ENCODE peak calls at places on chromosome 15, in nine cellular contexts. L is adrenal gland, U is heart left ventricle, E is esophagus squamous epithelium, R is uterus, Z is Peyer's patch, Y is stomach, S is breast epithelium, G is ovary. X is an unnamed sample.

GRCh38 chr15:82540984-82541431 is 751 bp upstream of the RPS17 start:
- DNase-seq in L (no peak), U (no peak), E (no peak), R (peak), Z (no peak), Y (no peak), S (no peak), G (peak), X (peak)

GRCh38 chr15:80068578-80068977 is 9.1 kb downstream of the ZFAND6 start:
- DNase-seq in L (no peak), U (no peak), E (no peak), R (no peak), Z (no peak), Y (no peak), S (no peak), G (no peak), X (no peak)

GRCh38 chr15:86125775-86126174 is 46.1 kb downstream of the AGBL1 start:
- DNase-seq in L (no peak), U (no peak), E (no peak), R (no peak), Z (no peak), Y (no peak), S (no peak), G (no peak), X (no peak)

GRCh38 chr15:73273181-73274002 is 95.4 kb downstream of the HCN4 start:
- DNase-seq in L (peak), U (peak), E (no peak), R (peak), Z (peak), Y (peak), S (no peak), G (peak), X (peak)

GRCh38 chr15:85091990-85092389 is 110.3 kb downstream of the PDE8A start:
- DNase-seq in L (no peak), U (no peak), E (no peak), R (no peak), Z (no peak), Y (no peak), S (no peak), G (no peak), X (no peak)

GRCh38 chr15:49674370-49674769 is 53.5 kb downstream of the DTWD1 start:
- DNase-seq in L (no peak), U (no peak), E (no peak), R (no peak), Z (no peak), Y (no peak), S (no peak), G (no peak), X (no peak)

GRCh38 chr15:66827698-66828055 is 125.6 kb downstream of the SMAD6 start:
- DNase-seq in L (no peak), U (no peak), E (no peak), R (no peak), Z (no peak), Y (no peak), S (peak), G (no peak), X (no peak)

GRCh38 chr15:59143281-59143680 is 38.3 kb downstream of the CCNB2 start:
- DNase-seq in L (no peak), U (no peak), E (no peak), R (no peak), Z (no peak), Y (no peak), S (no peak), G (no peak), X (no peak)

GRCh38 chr15:94844533-94845390 is 613.4 kb downstream of the MCTP2 start:
- DNase-seq in L (peak), U (peak), E (no peak), R (peak), Z (peak), Y (peak), S (no peak), G (peak), X (peak)

GRCh38 chr15:80003171-80003570 is 32.2 kb upstream of the BCL2A1 start:
- DNase-seq in L (no peak), U (no peak), E (no peak), R (no peak), Z (peak), Y (no peak), S (no peak), G (no peak), X (no peak)

GRCh38 chr15:77393471-77393840 is 26.4 kb downstream of the PEAK1 start:
- DNase-seq in L (no peak), U (no peak), E (no peak), R (no peak), Z (no peak), Y (no peak), S (no peak), G (no peak), X (no peak)

GRCh38 chr15:62757535-62757934 is 285.0 kb upstream of the TPM1 start:
- DNase-seq in L (no peak), U (no peak), E (no peak), R (no peak), Z (no peak), Y (no peak), S (no peak), G (no peak), X (no peak)

GRCh38 chr15:89139613-89140499 is 51.6 kb downstream of the ABHD2 start:
- DNase-seq in L (no peak), U (peak), E (no peak), R (no peak), Z (no peak), Y (no peak), S (no peak), G (no peak), X (peak)

GRCh38 chr15:47753591-47753990 is 36.3 kb downstream of the SEMA6D start:
- DNase-seq in L (no peak), U (no peak), E (no peak), R (no peak), Z (no peak), Y (no peak), S (no peak), G (no peak), X (no peak)

DNA sequence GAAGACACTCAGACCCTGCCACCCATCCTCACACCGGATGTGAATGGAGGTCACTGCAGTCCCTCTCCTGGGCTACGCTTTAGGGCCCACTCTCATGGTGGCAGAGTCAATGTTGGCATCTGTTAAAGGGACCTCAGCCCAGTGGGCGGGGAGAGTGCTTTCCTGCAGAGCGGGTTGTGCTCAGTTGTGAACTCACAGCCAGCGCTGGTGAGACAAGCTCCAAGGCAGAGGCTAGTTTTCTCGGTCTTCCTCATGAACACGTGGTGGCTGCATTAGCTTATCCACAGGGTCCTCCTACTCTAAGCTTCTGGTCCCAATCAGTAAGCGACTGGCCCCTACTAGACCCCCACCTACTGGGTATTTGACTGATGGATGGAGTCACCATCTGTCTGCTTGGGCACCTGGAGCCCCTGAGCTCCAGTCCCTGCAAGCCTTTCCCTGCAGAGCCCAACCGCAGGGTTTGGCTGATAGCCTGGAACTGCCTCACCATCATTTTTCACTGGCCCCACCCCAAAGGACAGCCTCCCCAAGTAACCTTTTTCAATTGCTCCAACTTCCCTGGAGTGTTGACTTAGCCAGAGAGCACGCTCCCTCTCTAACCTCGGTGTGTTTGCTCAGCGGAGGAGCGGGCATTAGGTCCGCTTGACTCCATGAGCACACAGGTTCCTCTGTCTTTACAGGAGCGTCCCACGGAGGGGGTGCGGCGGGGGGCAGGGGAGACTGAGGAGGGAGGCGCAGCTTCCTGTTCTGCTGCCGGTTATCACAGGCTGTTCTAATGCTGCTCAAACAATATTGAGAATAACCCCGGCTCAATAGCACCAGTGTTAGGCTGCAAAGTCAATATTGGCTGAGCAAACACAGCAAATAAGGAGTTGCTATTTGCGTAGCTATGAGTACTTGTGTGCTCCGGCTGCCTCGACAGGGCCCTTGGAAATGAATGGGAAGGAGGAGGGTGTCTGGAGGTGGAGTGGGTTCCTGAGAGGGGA is 141.7 kb downstream of the RPLP1 start:
- DNase-seq in L (peak), U (peak), E (no peak), R (peak), Z (peak), Y (peak), S (peak), G (peak), X (peak)
- TF ChIP-seq POLR2A in L (no peak), U (no peak), E (no peak), R (no peak), Z (no peak), Y (no peak), S (no peak), G (no peak), X (no peak)

DNA sequence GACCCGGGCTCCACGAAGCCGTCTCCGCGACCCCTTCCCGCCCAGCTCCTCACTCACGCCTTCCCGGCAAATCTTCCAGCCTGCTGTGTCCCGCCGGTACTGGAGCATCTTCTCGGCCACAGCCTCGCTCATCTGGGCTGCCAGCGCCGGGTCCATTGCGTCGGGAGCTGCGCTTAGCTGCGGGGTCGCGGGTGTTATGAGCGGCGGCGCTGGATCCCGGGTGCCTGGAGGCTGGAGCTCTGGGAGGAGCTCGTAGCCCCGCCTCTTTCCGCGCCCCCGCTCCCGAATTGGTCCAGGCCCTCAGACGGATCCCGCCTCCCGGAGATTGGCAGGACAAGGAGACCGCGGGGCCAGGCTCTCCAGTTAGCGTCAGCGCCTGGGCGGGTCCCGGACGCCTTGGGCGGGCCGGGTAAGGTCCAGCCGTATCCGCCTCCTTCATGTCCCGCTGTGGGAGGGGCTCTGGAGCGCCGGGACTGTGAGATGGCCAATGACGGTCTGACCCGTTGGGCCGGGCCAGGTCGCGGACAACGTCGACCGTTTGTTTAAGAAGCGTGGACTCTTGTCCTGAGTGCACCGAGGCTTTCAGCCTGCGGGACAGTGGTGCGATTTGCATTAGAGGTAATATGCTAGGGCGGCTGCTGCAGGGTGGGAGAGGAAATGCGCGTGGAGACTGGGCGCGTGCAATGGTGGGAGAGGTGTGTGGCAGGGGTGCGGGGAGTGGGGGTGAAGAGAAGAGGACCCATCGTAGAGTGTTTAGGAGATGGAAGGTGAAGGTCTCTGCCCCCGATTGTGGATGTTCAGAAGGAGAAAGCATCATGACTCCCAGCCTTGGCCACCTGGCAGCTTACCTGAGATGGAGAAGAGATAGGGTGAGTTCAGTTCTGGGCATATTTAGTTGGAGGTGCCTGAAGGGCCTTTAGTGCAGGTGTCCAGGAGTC is at the start of gene STARD5:
- DNase-seq in L (peak), U (peak), E (peak), R (peak), Z (peak), Y (peak), S (peak), G (peak), X (peak)
- TF ChIP-seq POLR2A in L (peak), U (no peak), E (no peak), R (peak), Z (peak), Y (peak), S (peak), G (peak), X (peak)

DNA sequence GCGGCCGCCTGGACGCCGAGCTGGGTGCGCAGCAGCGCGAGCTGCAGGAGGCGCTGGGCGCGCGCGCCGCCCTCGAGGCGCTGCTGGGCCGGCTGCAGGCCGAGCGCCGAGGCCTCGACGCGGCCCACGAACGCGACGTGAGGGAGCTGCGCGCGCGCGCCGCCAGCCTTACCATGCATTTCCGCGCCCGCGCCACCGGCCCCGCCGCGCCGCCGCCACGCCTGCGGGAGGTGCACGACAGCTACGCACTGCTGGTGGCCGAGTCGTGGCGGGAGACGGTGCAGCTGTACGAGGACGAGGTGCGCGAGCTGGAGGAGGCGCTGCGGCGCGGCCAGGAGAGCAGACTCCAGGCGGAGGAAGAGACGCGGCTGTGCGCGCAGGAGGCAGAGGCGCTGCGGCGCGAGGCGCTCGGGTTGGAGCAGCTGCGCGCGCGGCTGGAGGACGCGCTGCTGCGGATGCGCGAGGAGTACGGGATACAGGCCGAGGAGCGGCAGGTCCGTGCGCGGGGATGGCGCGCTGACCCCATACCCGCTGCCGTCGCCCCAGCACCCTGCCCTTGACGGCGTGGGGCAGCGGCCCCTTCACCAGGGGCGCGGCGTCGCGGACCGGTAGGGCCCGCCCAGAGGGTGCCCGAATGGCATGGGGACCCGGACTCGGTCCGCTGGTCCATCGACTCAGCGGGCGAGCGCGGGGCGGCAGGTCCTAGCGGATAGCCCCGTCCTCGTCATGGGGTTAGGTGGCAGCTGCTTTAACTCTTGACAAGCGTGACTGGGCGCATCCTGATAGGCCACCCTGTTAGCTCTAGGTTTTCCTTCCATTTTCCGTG is 849 bp downstream of the SYNM start:
- DNase-seq in L (peak), U (peak), E (no peak), R (peak), Z (peak), Y (peak), S (no peak), G (peak), X (peak)
- TF ChIP-seq POLR2A in L (no peak), U (no peak), E (no peak), R (no peak), Z (no peak), Y (no peak), S (no peak), G (no peak), X (no peak)

DNA sequence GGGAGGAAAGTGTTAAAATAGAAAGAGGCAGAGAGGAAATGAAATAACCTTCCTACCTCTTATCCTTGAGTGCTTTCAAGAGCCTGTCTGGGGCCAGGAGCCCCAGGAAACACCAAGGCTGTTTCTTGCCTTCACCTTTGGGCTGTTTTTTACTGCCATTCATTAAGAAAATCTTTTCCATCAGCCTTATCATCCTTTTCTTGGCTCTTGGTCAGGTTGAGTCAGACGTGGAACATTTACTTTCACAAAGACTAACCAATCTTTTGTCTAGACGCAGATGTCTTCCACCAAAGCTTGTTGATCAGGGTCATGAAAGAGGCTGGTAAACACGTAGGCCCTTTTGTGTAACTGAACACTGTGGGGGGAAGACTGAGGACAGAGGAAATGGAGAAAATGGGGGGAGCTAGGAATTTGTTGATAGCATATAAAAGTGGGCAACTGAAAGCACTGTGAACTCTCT is 151.0 kb upstream of the THBS1 start:
- DNase-seq in L (no peak), U (no peak), E (no peak), R (no peak), Z (no peak), Y (peak), S (no peak), G (no peak), X (no peak)
- TF ChIP-seq POLR2A in L (no peak), U (no peak), E (no peak), R (no peak), Z (no peak), Y (no peak), S (no peak), G (no peak), X (no peak)

X was measured in right lobe of liver.